ENCODE peak calls at places on chromosomes 2 and 18, in seven cellular contexts. One of them, this sample, is unnamed.

GRCh38 chr2:70978388-70979357 is at the start of gene ANKRD53:
- DNase-seq in cardiac fibroblast: peak
- DNase-seq in ovary: peak
- DNase-seq in left ventricle myocardium inferior: peak
- DNase-seq in CD8-positive, alpha-beta memory T cell: peak
- DNase-seq in A549: no peak
- DNase-seq in heart left ventricle: peak
- DNase-seq in this sample: peak

GRCh38 chr2:4272261-4272858 is 569.0 kb downstream of the DCDC2C start:
- DNase-seq in cardiac fibroblast: no peak
- DNase-seq in ovary: no peak
- DNase-seq in left ventricle myocardium inferior: no peak
- DNase-seq in CD8-positive, alpha-beta memory T cell: no peak
- DNase-seq in A549: no peak
- DNase-seq in heart left ventricle: no peak
- DNase-seq in this sample: no peak

GRCh38 chr2:192195548-192196418 is 1.1 kb upstream of the TMEFF2 start:
- DNase-seq in cardiac fibroblast: peak
- DNase-seq in ovary: peak
- DNase-seq in left ventricle myocardium inferior: peak
- DNase-seq in CD8-positive, alpha-beta memory T cell: no peak
- DNase-seq in A549: peak
- DNase-seq in heart left ventricle: no peak
- DNase-seq in this sample: peak

GRCh38 chr2:19801367-19802087 is 100.3 kb downstream of the TTC32 start:
- DNase-seq in cardiac fibroblast: peak
- DNase-seq in ovary: peak
- DNase-seq in left ventricle myocardium inferior: peak
- DNase-seq in CD8-positive, alpha-beta memory T cell: no peak
- DNase-seq in A549: peak
- DNase-seq in heart left ventricle: peak
- DNase-seq in this sample: peak

GRCh38 chr18:55381277-55381676 is 206.7 kb downstream of the TCF4 start:
- DNase-seq in cardiac fibroblast: peak
- DNase-seq in ovary: no peak
- DNase-seq in left ventricle myocardium inferior: no peak
- DNase-seq in CD8-positive, alpha-beta memory T cell: no peak
- DNase-seq in A549: no peak
- DNase-seq in heart left ventricle: no peak
- DNase-seq in this sample: no peak

GRCh38 chr18:27057459-27058302 is 127.4 kb downstream of the CHST9 start:
- DNase-seq in cardiac fibroblast: no peak
- DNase-seq in ovary: no peak
- DNase-seq in left ventricle myocardium inferior: peak
- DNase-seq in CD8-positive, alpha-beta memory T cell: no peak
- DNase-seq in A549: no peak
- DNase-seq in heart left ventricle: no peak
- DNase-seq in this sample: no peak

GRCh38 chr2:234496835-234497591 is at the start of gene ARL4C:
- DNase-seq in cardiac fibroblast: peak
- DNase-seq in ovary: peak
- DNase-seq in left ventricle myocardium inferior: peak
- DNase-seq in CD8-positive, alpha-beta memory T cell: peak
- DNase-seq in A549: no peak
- DNase-seq in heart left ventricle: peak
- DNase-seq in this sample: peak

GRCh38 chr2:75344146-75344545 is 144.8 kb upstream of the TACR1 start:
- DNase-seq in cardiac fibroblast: no peak
- DNase-seq in ovary: no peak
- DNase-seq in left ventricle myocardium inferior: no peak
- DNase-seq in CD8-positive, alpha-beta memory T cell: no peak
- DNase-seq in A549: no peak
- DNase-seq in heart left ventricle: no peak
- DNase-seq in this sample: no peak

GRCh38 chr2:134207589-134208209 is 46.2 kb upstream of the MGAT5 start:
- DNase-seq in cardiac fibroblast: peak
- DNase-seq in ovary: no peak
- DNase-seq in left ventricle myocardium inferior: peak
- DNase-seq in CD8-positive, alpha-beta memory T cell: peak
- DNase-seq in A549: peak
- DNase-seq in heart left ventricle: peak
- DNase-seq in this sample: no peak

GRCh38 chr2:117828870-117829269 is 14.4 kb downstream of the DDX18 start:
- DNase-seq in cardiac fibroblast: no peak
- DNase-seq in ovary: no peak
- DNase-seq in left ventricle myocardium inferior: no peak
- DNase-seq in CD8-positive, alpha-beta memory T cell: no peak
- DNase-seq in A549: no peak
- DNase-seq in heart left ventricle: no peak
- DNase-seq in this sample: no peak

GRCh38 chr18:58691256-58691655 is 20.0 kb downstream of the MALT1 start:
- DNase-seq in cardiac fibroblast: no peak
- DNase-seq in ovary: no peak
- DNase-seq in left ventricle myocardium inferior: no peak
- DNase-seq in CD8-positive, alpha-beta memory T cell: no peak
- DNase-seq in A549: no peak
- DNase-seq in heart left ventricle: no peak
- DNase-seq in this sample: no peak

GRCh38 chr2:69565431-69565839 is 78.1 kb downstream of the AAK1 start:
- DNase-seq in cardiac fibroblast: peak
- DNase-seq in ovary: peak
- DNase-seq in left ventricle myocardium inferior: peak
- DNase-seq in CD8-positive, alpha-beta memory T cell: peak
- DNase-seq in A549: peak
- DNase-seq in heart left ventricle: peak
- DNase-seq in this sample: peak

GRCh38 chr18:55243852-55244251 is 284.6 kb upstream of the CCDC68 start:
- DNase-seq in cardiac fibroblast: peak
- DNase-seq in ovary: peak
- DNase-seq in left ventricle myocardium inferior: no peak
- DNase-seq in CD8-positive, alpha-beta memory T cell: no peak
- DNase-seq in A549: no peak
- DNase-seq in heart left ventricle: peak
- DNase-seq in this sample: no peak

GRCh38 chr2:32977228-32977758 is 30.5 kb downstream of the LTBP1 start:
- DNase-seq in cardiac fibroblast: peak
- DNase-seq in ovary: no peak
- DNase-seq in left ventricle myocardium inferior: peak
- DNase-seq in CD8-positive, alpha-beta memory T cell: no peak
- DNase-seq in A549: no peak
- DNase-seq in heart left ventricle: peak
- DNase-seq in this sample: peak

GRCh38 chr2:100320547-100321180 is 1.6 kb downstream of the LONRF2 start:
- DNase-seq in cardiac fibroblast: no peak
- DNase-seq in ovary: no peak
- DNase-seq in left ventricle myocardium inferior: no peak
- DNase-seq in CD8-positive, alpha-beta memory T cell: no peak
- DNase-seq in A549: peak
- DNase-seq in heart left ventricle: no peak
- DNase-seq in this sample: no peak

GRCh38 chr2:119230630-119231185 is 7.1 kb downstream of the STEAP3 start:
- DNase-seq in cardiac fibroblast: peak
- DNase-seq in ovary: no peak
- DNase-seq in left ventricle myocardium inferior: no peak
- DNase-seq in CD8-positive, alpha-beta memory T cell: no peak
- DNase-seq in A549: no peak
- DNase-seq in heart left ventricle: no peak
- DNase-seq in this sample: no peak

GRCh38 chr18:5542393-5543035 is 1.3 kb downstream of the EPB41L3 start:
- DNase-seq in cardiac fibroblast: peak
- DNase-seq in ovary: no peak
- DNase-seq in left ventricle myocardium inferior: no peak
- DNase-seq in CD8-positive, alpha-beta memory T cell: no peak
- DNase-seq in A549: no peak
- DNase-seq in heart left ventricle: peak
- DNase-seq in this sample: peak

GRCh38 chr2:31023550-31023949 is 114.7 kb downstream of the GALNT14 start:
- DNase-seq in cardiac fibroblast: no peak
- DNase-seq in ovary: no peak
- DNase-seq in left ventricle myocardium inferior: no peak
- DNase-seq in CD8-positive, alpha-beta memory T cell: no peak
- DNase-seq in A549: no peak
- DNase-seq in heart left ventricle: no peak
- DNase-seq in this sample: no peak

GRCh38 chr2:163647300-163647699 is 88.5 kb downstream of the FIGN start:
- DNase-seq in cardiac fibroblast: no peak
- DNase-seq in ovary: no peak
- DNase-seq in left ventricle myocardium inferior: no peak
- DNase-seq in CD8-positive, alpha-beta memory T cell: no peak
- DNase-seq in A549: no peak
- DNase-seq in heart left ventricle: no peak
- DNase-seq in this sample: no peak

GRCh38 chr18:8984131-8984670 is 118.3 kb upstream of the NDUFV2 start:
- DNase-seq in cardiac fibroblast: no peak
- DNase-seq in ovary: no peak
- DNase-seq in left ventricle myocardium inferior: no peak
- DNase-seq in CD8-positive, alpha-beta memory T cell: no peak
- DNase-seq in A549: no peak
- DNase-seq in heart left ventricle: no peak
- DNase-seq in this sample: no peak

DNA sequence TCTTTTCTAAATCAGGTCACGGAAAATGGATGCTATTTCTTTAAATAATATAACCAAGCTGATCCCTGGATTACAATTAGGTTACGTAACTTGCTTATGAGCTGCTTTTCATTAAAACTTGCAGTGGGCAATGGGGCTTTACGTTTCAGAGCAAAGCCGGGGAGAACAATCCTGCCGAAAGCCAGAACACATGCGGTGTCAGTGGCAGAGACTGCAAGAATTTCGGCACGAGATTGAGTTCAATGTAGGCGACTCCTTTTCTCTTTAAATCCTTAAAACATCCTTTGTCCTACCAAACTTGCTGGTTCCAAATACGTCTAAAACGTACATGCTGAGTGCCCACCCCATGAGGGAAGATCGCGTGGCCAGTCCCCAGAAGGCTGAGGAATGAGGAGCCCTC is 36.8 kb upstream of the NCOA1 start:
- DNase-seq in cardiac fibroblast: peak
- DNase-seq in ovary: no peak
- DNase-seq in left ventricle myocardium inferior: no peak
- DNase-seq in CD8-positive, alpha-beta memory T cell: no peak
- DNase-seq in A549: no peak
- DNase-seq in heart left ventricle: no peak
- DNase-seq in this sample: no peak
- H3K4me3 ChIP-seq in cardiac fibroblast: peak
- H3K4me3 ChIP-seq in ovary: peak
- H3K4me3 ChIP-seq in left ventricle myocardium inferior: peak
- H3K4me3 ChIP-seq in CD8-positive, alpha-beta memory T cell: no peak
- H3K4me3 ChIP-seq in A549: no peak
- H3K4me3 ChIP-seq in heart left ventricle: peak
- H3K4me3 ChIP-seq in this sample: peak

GRCh38 chr2:241505086-241505780 is 3.2 kb downstream of the STK25 start:
- DNase-seq in cardiac fibroblast: no peak
- DNase-seq in ovary: no peak
- DNase-seq in left ventricle myocardium inferior: no peak
- DNase-seq in CD8-positive, alpha-beta memory T cell: no peak
- DNase-seq in A549: no peak
- DNase-seq in heart left ventricle: no peak
- DNase-seq in this sample: no peak
- H3K4me3 ChIP-seq in cardiac fibroblast: no peak
- H3K4me3 ChIP-seq in ovary: no peak
- H3K4me3 ChIP-seq in left ventricle myocardium inferior: no peak
- H3K4me3 ChIP-seq in CD8-positive, alpha-beta memory T cell: no peak
- H3K4me3 ChIP-seq in A549: no peak
- H3K4me3 ChIP-seq in heart left ventricle: no peak
- H3K4me3 ChIP-seq in this sample: no peak

DNA sequence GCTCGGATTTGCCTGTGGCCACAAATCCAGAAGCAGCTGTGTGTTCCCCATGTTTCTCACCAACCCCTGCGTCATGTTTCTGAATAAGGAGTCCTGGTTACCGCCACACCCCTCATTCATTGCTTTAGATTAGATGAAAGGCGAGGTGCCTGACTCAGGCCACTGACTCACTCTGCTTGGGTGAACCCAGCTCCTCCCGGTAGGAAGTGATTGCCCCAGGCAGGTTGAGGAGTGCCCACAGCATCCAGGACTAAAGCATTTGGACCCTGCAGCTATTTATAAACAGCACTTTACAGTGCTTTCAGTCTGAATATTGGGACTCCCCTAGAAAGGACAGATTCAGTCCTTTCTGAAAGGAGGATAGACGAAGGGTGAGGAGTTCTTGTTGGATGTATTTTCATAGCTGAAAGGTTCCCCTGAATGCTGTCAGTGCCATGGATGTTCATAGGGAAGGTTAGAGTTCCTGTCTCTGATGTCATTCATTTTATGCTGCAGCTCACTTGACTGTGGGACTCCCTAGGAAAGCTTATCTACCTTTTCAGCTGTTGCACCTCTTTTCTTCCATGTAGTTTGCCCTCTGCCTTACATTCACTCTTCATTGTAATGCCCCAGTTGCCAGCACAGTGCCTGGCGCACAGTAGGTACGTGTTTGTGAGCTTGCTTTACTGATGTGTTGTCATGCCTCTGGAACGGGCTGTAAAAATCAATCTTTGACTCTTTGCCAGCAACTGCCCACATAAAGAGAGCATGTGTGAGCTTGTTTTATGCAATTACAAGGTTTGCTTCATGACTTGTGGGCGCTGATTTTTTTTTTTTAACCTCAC is 14.9 kb downstream of the ITGA6 start:
- DNase-seq in cardiac fibroblast: peak
- DNase-seq in ovary: no peak
- DNase-seq in left ventricle myocardium inferior: no peak
- DNase-seq in CD8-positive, alpha-beta memory T cell: no peak
- DNase-seq in A549: peak
- DNase-seq in heart left ventricle: no peak
- DNase-seq in this sample: peak
- H3K4me3 ChIP-seq in cardiac fibroblast: no peak
- H3K4me3 ChIP-seq in ovary: no peak
- H3K4me3 ChIP-seq in left ventricle myocardium inferior: no peak
- H3K4me3 ChIP-seq in CD8-positive, alpha-beta memory T cell: peak
- H3K4me3 ChIP-seq in A549: peak
- H3K4me3 ChIP-seq in heart left ventricle: no peak
- H3K4me3 ChIP-seq in this sample: peak

GRCh38 chr2:209526541-209526940 is 102.7 kb downstream of the MAP2 start:
- DNase-seq in cardiac fibroblast: peak
- DNase-seq in ovary: no peak
- DNase-seq in left ventricle myocardium inferior: no peak
- DNase-seq in CD8-positive, alpha-beta memory T cell: no peak
- DNase-seq in A549: no peak
- DNase-seq in heart left ventricle: no peak
- DNase-seq in this sample: no peak
- H3K4me3 ChIP-seq in cardiac fibroblast: peak
- H3K4me3 ChIP-seq in ovary: no peak
- H3K4me3 ChIP-seq in left ventricle myocardium inferior: peak
- H3K4me3 ChIP-seq in CD8-positive, alpha-beta memory T cell: no peak
- H3K4me3 ChIP-seq in A549: no peak
- H3K4me3 ChIP-seq in heart left ventricle: peak
- H3K4me3 ChIP-seq in this sample: peak

GRCh38 chr2:17749753-17750438 is 3.7 kb downstream of the SMC6 start:
- DNase-seq in cardiac fibroblast: no peak
- DNase-seq in ovary: no peak
- DNase-seq in left ventricle myocardium inferior: no peak
- DNase-seq in CD8-positive, alpha-beta memory T cell: no peak
- DNase-seq in A549: no peak
- DNase-seq in heart left ventricle: no peak
- DNase-seq in this sample: no peak
- H3K4me3 ChIP-seq in cardiac fibroblast: no peak
- H3K4me3 ChIP-seq in ovary: no peak
- H3K4me3 ChIP-seq in left ventricle myocardium inferior: no peak
- H3K4me3 ChIP-seq in CD8-positive, alpha-beta memory T cell: no peak
- H3K4me3 ChIP-seq in A549: no peak
- H3K4me3 ChIP-seq in heart left ventricle: no peak
- H3K4me3 ChIP-seq in this sample: no peak

This sample was measured in kidney.